ENCODE peak calls at places on chromosome 16, in eight cellular contexts. G, E, Z, I, D, A, K and S are unnamed samples.

GRCh38 chr16:89923640-89924297 is 627 bp downstream of the TUBB3 start:
- DNase-seq in K (no peak), I (no peak), G (no peak), D (no peak), A (no peak), E (no peak), Z (no peak), S (no peak)

GRCh38 chr16:83365166-83365565 is 442.6 kb upstream of the HSBP1 start:
- DNase-seq in K (no peak), A (no peak), I (no peak), D (no peak), Z (no peak), G (no peak), E (no peak), S (no peak)

GRCh38 chr16:23317266-23317661 is 15.2 kb downstream of the SCNN1B start:
- DNase-seq in D (no peak), G (no peak), K (no peak), E (no peak), A (no peak), I (no peak), Z (no peak), S (no peak)

GRCh38 chr16:1279945-1280589 is 24.2 kb downstream of the TPSD1 start:
- DNase-seq in G (no peak), I (no peak), K (no peak), D (no peak), A (no peak), Z (no peak), E (no peak), S (no peak)

GRCh38 chr16:31440511-31441184 is 1.9 kb downstream of the ZNF843 start:
- DNase-seq in A (no peak), K (no peak), E (no peak), G (no peak), I (no peak), D (no peak), Z (no peak), S (no peak)

GRCh38 chr16:48361012-48361411 is 24.2 kb downstream of the SIAH1 start:
- DNase-seq in I (no peak), A (peak), Z (no peak), E (no peak), K (no peak), G (no peak), D (no peak), S (no peak)

GRCh38 chr16:66834746-66835145 is 4.0 kb upstream of the NAE1 start:
- DNase-seq in G (no peak), D (no peak), I (no peak), A (no peak), K (no peak), E (no peak), Z (no peak), S (no peak)

GRCh38 chr16:27401768-27402568 is at the start of gene IL21R:
- DNase-seq in A (peak), G (peak), Z (peak), D (peak), E (no peak), K (peak), I (no peak), S (no peak)

GRCh38 chr16:69469807-69470561 is 45.6 kb downstream of the CYB5B start:
- DNase-seq in G (no peak), Z (peak), E (no peak), K (no peak), I (no peak), D (no peak), A (peak), S (no peak)

GRCh38 chr16:3518292-3518982 is 17.6 kb downstream of the CLUAP1 start:
- DNase-seq in G (no peak), A (no peak), D (no peak), Z (no peak), K (no peak), E (no peak), I (no peak), S (no peak)

GRCh38 chr16:75250089-75250808 is 1.2 kb downstream of the BCAR1 start:
- DNase-seq in Z (no peak), I (no peak), G (no peak), D (no peak), A (no peak), K (no peak), E (no peak), S (no peak)

GRCh38 chr16:79769320-79770243 is 169.0 kb upstream of the MAF start:
- DNase-seq in G (no peak), K (no peak), E (no peak), A (no peak), D (no peak), Z (no peak), I (no peak), S (no peak)

GRCh38 chr16:5790512-5790911 is 692.9 kb upstream of the EEF2KMT start:
- DNase-seq in I (no peak), D (no peak), A (no peak), Z (no peak), K (no peak), E (no peak), G (no peak), S (no peak)

GRCh38 chr16:12907670-12908233 is 6.4 kb downstream of the SHISA9 start:
- DNase-seq in Z (no peak), K (no peak), D (no peak), A (no peak), G (no peak), I (no peak), E (no peak), S (no peak)

GRCh38 chr16:75789237-75789636 is 62.9 kb upstream of the CPHXL start:
- DNase-seq in K (no peak), I (peak), G (peak), A (peak), E (no peak), D (peak), Z (no peak), S (peak)

GRCh38 chr16:13848795-13849194 is 71.2 kb upstream of the ERCC4 start:
- DNase-seq in A (no peak), D (no peak), I (no peak), K (no peak), E (no peak), Z (no peak), G (no peak), S (no peak)

GRCh38 chr16:56269824-56270684 is 78.8 kb downstream of the GNAO1 start:
- DNase-seq in I (peak), G (no peak), A (no peak), Z (no peak), E (no peak), D (no peak), K (no peak), S (no peak)

GRCh38 chr16:88454315-88455057 is 1.4 kb downstream of the ZFPM1 start:
- DNase-seq in Z (peak), K (peak), E (no peak), I (no peak), G (no peak), D (no peak), A (peak), S (no peak)

GRCh38 chr16:81443688-81444447 is 740 bp upstream of the CMIP start:
- DNase-seq in E (no peak), A (no peak), D (no peak), K (peak), G (no peak), Z (no peak), I (no peak), S (no peak)

GRCh38 chr16:25210758-25211157 is 6.0 kb upstream of the AQP8 start:
- DNase-seq in A (no peak), I (peak), G (no peak), Z (peak), D (peak), K (no peak), E (no peak), S (no peak)

GRCh38 chr16:88516666-88517065 is 53.5 kb upstream of the ZC3H18 start:
- DNase-seq in G (no peak), Z (no peak), D (no peak), A (no peak), I (no peak), E (no peak), K (no peak), S (no peak)

GRCh38 chr16:14070877-14071575 is at the start of gene MRTFB:
- DNase-seq in E (peak), Z (peak), D (peak), K (peak), I (no peak), G (peak), A (peak), S (no peak)

GRCh38 chr16:47342055-47342454 is 118.8 kb downstream of the ITFG1 start:
- DNase-seq in Z (no peak), E (no peak), A (no peak), G (no peak), I (no peak), D (no peak), K (no peak), S (no peak)

GRCh38 chr16:64397042-64397441 is 724.8 kb downstream of the CDH11 start:
- DNase-seq in E (no peak), G (no peak), I (no peak), D (peak), A (no peak), K (no peak), Z (no peak), S (no peak)

GRCh38 chr16:48810803-48811453 is 200.9 kb upstream of the N4BP1 start:
- DNase-seq in K (no peak), D (no peak), A (no peak), G (no peak), E (no peak), Z (no peak), I (no peak), S (no peak)

GRCh38 chr16:64153718-64154117 is 968.1 kb downstream of the CDH11 start:
- DNase-seq in K (no peak), D (no peak), G (no peak), I (no peak), Z (no peak), A (no peak), E (no peak), S (no peak)

GRCh38 chr16:47467501-47467900 is 6.4 kb downstream of the PHKB start:
- DNase-seq in E (no peak), G (no peak), D (no peak), Z (no peak), K (no peak), A (no peak), I (no peak), S (no peak)

GRCh38 chr16:20918486-20919239 is 18.1 kb downstream of the LYRM1 start:
- DNase-seq in Z (no peak), E (no peak), I (no peak), G (no peak), A (no peak), D (peak), K (no peak), S (no peak)

GRCh38 chr16:4659363-4660353 is 33.7 kb upstream of the NUDT16L1 start:
- DNase-seq in K (no peak), E (no peak), I (no peak), Z (no peak), G (no peak), D (no peak), A (no peak), S (no peak)

GRCh38 chr16:67419502-67419901 is 3.2 kb upstream of the ZDHHC1 start:
- DNase-seq in K (no peak), A (no peak), G (no peak), I (no peak), D (no peak), E (no peak), Z (no peak), S (no peak)